ENCODE peak calls at places on chromosomes 12 and 14, in five cellular contexts. Z is astrocyte of the cerebellum; V is GM12878; B is astrocyte of the spinal cord; S is central memory CD4-positive, alpha-beta T cell. C is an unnamed sample.

GRCh38 chr14:100438271-100438670 is 115.1 kb downstream of the SLC25A47 start:
- DNase-seq in Z (no peak), V (no peak), B (no peak), S (no peak), C (no peak)

GRCh38 chr12:12853435-12853834 is 37.9 kb upstream of the GPRC5A start:
- DNase-seq in Z (no peak), V (no peak), B (no peak), S (no peak), C (no peak)

GRCh38 chr12:54523637-54524036 is 25.8 kb upstream of the PDE1B start:
- DNase-seq in Z (no peak), V (no peak), B (no peak), S (no peak), C (no peak)

GRCh38 chr14:50941151-50941550 is 3.1 kb downstream of the PYGL start:
- DNase-seq in Z (peak), V (no peak), B (peak), S (no peak), C (no peak)

GRCh38 chr14:21090194-21090939 is 8.1 kb downstream of the ZNF219 start:
- DNase-seq in Z (no peak), V (no peak), B (no peak), S (no peak), C (no peak)

GRCh38 chr12:103840399-103840880 is 594 bp downstream of the NT5DC3 start:
- DNase-seq in Z (no peak), V (no peak), B (peak), S (no peak), C (no peak)

GRCh38 chr12:91094957-91095356 is 16.3 kb downstream of the LUM start:
- DNase-seq in Z (no peak), V (no peak), B (no peak), S (no peak), C (no peak)

GRCh38 chr14:68143341-68143807 is 323.8 kb downstream of the RAD51B start:
- DNase-seq in Z (peak), V (no peak), B (peak), S (no peak), C (no peak)

GRCh38 chr12:65741662-65742480 is 82.4 kb upstream of the HMGA2 start:
- DNase-seq in Z (no peak), V (no peak), B (peak), S (no peak), C (peak)

GRCh38 chr12:20220339-20220738 is 148.0 kb upstream of the PDE3A start:
- DNase-seq in Z (peak), V (peak), B (peak), S (no peak), C (no peak)

GRCh38 chr14:65957631-65958205 is 528.5 kb upstream of the CCDC196 start:
- DNase-seq in Z (no peak), V (no peak), B (no peak), S (no peak), C (no peak)

GRCh38 chr14:62722406-62722805 is 322.9 kb downstream of the KCNH5 start:
- DNase-seq in Z (no peak), V (no peak), B (no peak), S (no peak), C (no peak)

C was measured in GM06990.